ENCODE peak calls at places on chromosomes 6 and 20, in seven cellular contexts. T, I, O, B, C, P and D are unnamed samples.

GRCh38 chr6:56909115-56909907 is 45.6 kb upstream of the BEND6 start:
- ATAC-seq in T (no peak), I (no peak), O (no peak), B (peak), C (no peak), P (no peak), D (no peak)

GRCh38 chr6:42390228-42390934 is 61.3 kb downstream of the TRERF1 start:
- ATAC-seq in T (no peak), I (peak), O (peak), B (no peak), C (no peak), P (no peak), D (no peak)

GRCh38 chr6:28433119-28433518 is 10.2 kb downstream of the ZSCAN23 start:
- ATAC-seq in T (no peak), I (no peak), O (no peak), B (no peak), C (no peak), P (no peak), D (no peak)

GRCh38 chr20:13046409-13046808 is 37.6 kb downstream of the SPTLC3 start:
- ATAC-seq in T (no peak), I (no peak), O (no peak), B (no peak), C (no peak), P (no peak), D (no peak)

GRCh38 chr6:36109092-36109491 is 21.2 kb upstream of the MAPK13 start:
- ATAC-seq in T (no peak), I (peak), O (peak), B (no peak), C (no peak), P (no peak), D (no peak)

GRCh38 chr20:47817573-47817972 is 32.3 kb upstream of the SULF2 start:
- ATAC-seq in T (no peak), I (no peak), O (no peak), B (no peak), C (no peak), P (no peak), D (no peak)

GRCh38 chr6:47080083-47080596 is 38.0 kb upstream of the ADGRF1 start:
- ATAC-seq in T (no peak), I (no peak), O (no peak), B (no peak), C (no peak), P (no peak), D (no peak)

GRCh38 chr20:50689864-50690263 is 1.5 kb downstream of the RIPOR3 start:
- ATAC-seq in T (no peak), I (no peak), O (no peak), B (no peak), C (no peak), P (peak), D (peak)

GRCh38 chr6:142855877-142856606 is 88.9 kb downstream of the HIVEP2 start:
- ATAC-seq in T (no peak), I (peak), O (no peak), B (no peak), C (no peak), P (no peak), D (no peak)

GRCh38 chr6:14092861-14093789 is 24.4 kb upstream of the CD83 start:
- ATAC-seq in T (no peak), I (no peak), O (no peak), B (no peak), C (no peak), P (no peak), D (peak)

GRCh38 chr6:168636147-168636982 is 195.4 kb downstream of the SMOC2 start:
- ATAC-seq in T (no peak), I (no peak), O (no peak), B (no peak), C (peak), P (peak), D (no peak)

GRCh38 chr20:49706548-49707517 is 6.8 kb downstream of the B4GALT5 start:
- ATAC-seq in T (peak), I (no peak), O (no peak), B (no peak), C (peak), P (peak), D (no peak)